ENCODE peak calls at places on chromosomes 1 and 21, in seven cellular contexts. T is Panc1, G is MM.1S, B is kidney epithelial cell, V is thoracic aorta, Z is DND-41, F is right atrium auricular region. A is an unnamed sample.

GRCh38 chr21:31909153-31909771 is 36.4 kb downstream of the HUNK start:
- DNase-seq in T (no peak), V (no peak), B (no peak), G (no peak), F (no peak), Z (no peak), A (no peak)

GRCh38 chr1:202639500-202639899 is 70.8 kb downstream of the SYT2 start:
- DNase-seq in F (no peak), G (no peak), B (no peak), V (no peak), T (no peak), Z (no peak), A (peak; percentile 34)

GRCh38 chr21:45026066-45026745 is 48.2 kb upstream of the ADARB1 start:
- DNase-seq in F (no peak), T (no peak), G (no peak), B (no peak), Z (no peak), V (no peak), A (no peak)

GRCh38 chr1:110211503-110212164 is 1.5 kb downstream of the KCNC4 start:
- DNase-seq in V (no peak), B (no peak), T (no peak), G (no peak), F (no peak), Z (no peak), A (no peak)

GRCh38 chr1:147726161-147726560 is 34.2 kb downstream of the GJA5 start:
- DNase-seq in V (no peak), Z (no peak), B (no peak), T (no peak), F (no peak), G (no peak), A (no peak)

GRCh38 chr1:47189844-47190562 is at the start of gene PDZK1IP1:
- DNase-seq in G (no peak), Z (no peak), F (peak; percentile 94), T (no peak), B (peak; percentile 90), V (peak; percentile 89), A (peak; percentile 12)

GRCh38 chr1:212938846-212939245 is 11.5 kb upstream of the VASH2 start:
- DNase-seq in Z (no peak), T (no peak), V (no peak), F (no peak), B (no peak), G (no peak), A (no peak)

GRCh38 chr1:220808501-220809186 is 21.9 kb downstream of the MTARC1 start:
- DNase-seq in G (no peak), B (peak; percentile 29), T (no peak), F (peak; percentile 32), Z (no peak), V (no peak), A (no peak)

GRCh38 chr1:115641762-115642167 is at the start of gene VANGL1:
- DNase-seq in G (peak; percentile 56), B (no peak), Z (peak; percentile 75), F (no peak), T (no peak), V (no peak), A (no peak)

GRCh38 chr1:156608981-156609380 is 7.7 kb upstream of the GPATCH4 start:
- DNase-seq in B (no peak), Z (peak; percentile 53), V (no peak), F (no peak), G (peak; percentile 85), T (no peak), A (no peak)

GRCh38 chr1:23909412-23909811 is 3.8 kb downstream of the CNR2 start:
- DNase-seq in T (no peak), Z (no peak), F (no peak), B (no peak), V (no peak), G (no peak), A (no peak)

GRCh38 chr1:78383923-78384322 is 106.9 kb upstream of the PTGFR start:
- DNase-seq in Z (no peak), V (no peak), T (no peak), B (no peak), G (no peak), F (no peak), A (no peak)

GRCh38 chr1:240663160-240663879 is 51.4 kb upstream of the GREM2 start:
- DNase-seq in B (no peak), V (no peak), G (no peak), Z (no peak), F (no peak), T (no peak), A (peak; percentile 19)

GRCh38 chr1:32539584-32540571 is 651 bp downstream of the ZBTB8A start:
- DNase-seq in V (no peak), Z (peak; percentile 17), F (no peak), B (no peak), T (no peak), G (peak; percentile 49), A (no peak)

GRCh38 chr21:38811257-38811656 is 5.5 kb downstream of the ETS2 start:
- DNase-seq in V (no peak), Z (no peak), G (no peak), F (no peak), T (no peak), B (no peak), A (peak; percentile 80)

GRCh38 chr1:115757286-115757810 is 11.2 kb downstream of the CASQ2 start:
- DNase-seq in B (no peak), F (no peak), Z (no peak), V (no peak), G (no peak), T (no peak), A (no peak)

GRCh38 chr1:91777196-91777595 is 108.8 kb downstream of the TGFBR3 start:
- DNase-seq in F (no peak), V (no peak), T (no peak), Z (no peak), B (no peak), G (no peak), A (no peak)

GRCh38 chr1:242568666-242569065 is 44.2 kb upstream of the PLD5 start:
- DNase-seq in Z (no peak), F (no peak), B (no peak), T (no peak), G (no peak), V (no peak), A (no peak)

DNA sequence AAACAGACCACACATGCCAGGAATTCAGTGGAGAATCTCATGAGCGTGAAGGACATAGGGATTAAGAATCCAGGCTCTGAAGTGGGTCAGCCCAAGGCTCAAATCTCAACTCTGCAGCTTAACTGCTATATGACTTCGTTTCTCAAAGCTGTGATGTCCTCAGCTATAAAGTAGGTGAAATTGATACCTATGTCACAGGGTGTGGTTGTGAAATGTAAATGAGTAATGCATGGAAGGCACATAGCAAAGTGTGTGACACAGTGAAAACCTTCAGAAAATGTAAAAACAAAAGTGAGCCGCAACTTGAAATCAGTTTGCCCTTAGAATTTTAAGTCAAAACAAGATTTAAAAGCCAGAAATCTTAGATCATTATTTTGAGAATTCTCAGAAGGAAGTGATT is 145.7 kb upstream of the PRMT6 start:
- DNase-seq in F (no peak), Z (no peak), B (no peak), V (no peak), G (no peak), T (no peak), A (no peak)
- H3K4me3 ChIP-seq in F (no peak overlapping the region), Z (no peak overlapping the region), B (no peak overlapping the region), V (no peak overlapping the region), G (no peak overlapping the region), T (no peak overlapping the region), A (no peak overlapping the region)

GRCh38 chr1:158329807-158330206 is 1.5 kb downstream of the CD1B start:
- DNase-seq in Z (peak; percentile 86), F (no peak), B (no peak), G (peak; percentile 38), V (no peak), T (no peak), A (no peak)
- TF ChIP-seq CTCF in Z (peak; percentile 89), F (no peak), B (peak; percentile 29), G (peak; percentile 61), V (no peak), T (peak; percentile 53), A (no peak)

GRCh38 chr1:64842244-64842643 is 97.4 kb downstream of the RAVER2 start:
- DNase-seq in G (no peak), B (no peak), T (no peak), V (no peak), F (no peak), Z (no peak), A (no peak)

GRCh38 chr1:64844609-64845008 is 99.7 kb downstream of the RAVER2 start:
- DNase-seq in B (no peak), T (no peak), G (no peak), F (no peak), Z (no peak), V (no peak), A (no peak)

GRCh38 chr1:64843675-64844074 is 98.8 kb downstream of the RAVER2 start:
- DNase-seq in T (no peak), G (no peak), F (no peak), B (no peak), V (no peak), Z (no peak), A (no peak)

GRCh38 chr1:64845831-64846425 is 101.1 kb downstream of the RAVER2 start:
- DNase-seq in T (no peak), Z (no peak), B (no peak), V (no peak), G (no peak), F (no peak), A (no peak)

GRCh38 chr1:64844175-64844574 is 99.3 kb downstream of the RAVER2 start:
- DNase-seq in B (no peak), V (no peak), Z (no peak), G (no peak), T (no peak), F (no peak), A (no peak)
- H3K36me3 ChIP-seq in B (peaks cover 5% of the 10 kb centered on the region), V (peaks cover 65% of the 10 kb centered on the region), Z (peaks cover 87% of the 10 kb centered on the region), G (no peaks in the 10 kb centered on the region), T (peaks cover 7% of the 10 kb centered on the region), F (peaks cover 82% of the 10 kb centered on the region), A (peaks cover 31% of the 10 kb centered on the region)

GRCh38 chr1:6241887-6242740 is 1.9 kb upstream of the HES3 start:
- DNase-seq in Z (no peak), B (no peak), F (no peak), G (no peak), T (no peak), V (no peak), A (no peak)
- H3K4me3 ChIP-seq in Z (no peak overlapping the region), B (no peak overlapping the region), F (no peak overlapping the region), G (no peak overlapping the region), T (peak overlapping the region; percentile 27), V (peak overlapping the region; percentile 27), A (no peak overlapping the region)

DNA sequence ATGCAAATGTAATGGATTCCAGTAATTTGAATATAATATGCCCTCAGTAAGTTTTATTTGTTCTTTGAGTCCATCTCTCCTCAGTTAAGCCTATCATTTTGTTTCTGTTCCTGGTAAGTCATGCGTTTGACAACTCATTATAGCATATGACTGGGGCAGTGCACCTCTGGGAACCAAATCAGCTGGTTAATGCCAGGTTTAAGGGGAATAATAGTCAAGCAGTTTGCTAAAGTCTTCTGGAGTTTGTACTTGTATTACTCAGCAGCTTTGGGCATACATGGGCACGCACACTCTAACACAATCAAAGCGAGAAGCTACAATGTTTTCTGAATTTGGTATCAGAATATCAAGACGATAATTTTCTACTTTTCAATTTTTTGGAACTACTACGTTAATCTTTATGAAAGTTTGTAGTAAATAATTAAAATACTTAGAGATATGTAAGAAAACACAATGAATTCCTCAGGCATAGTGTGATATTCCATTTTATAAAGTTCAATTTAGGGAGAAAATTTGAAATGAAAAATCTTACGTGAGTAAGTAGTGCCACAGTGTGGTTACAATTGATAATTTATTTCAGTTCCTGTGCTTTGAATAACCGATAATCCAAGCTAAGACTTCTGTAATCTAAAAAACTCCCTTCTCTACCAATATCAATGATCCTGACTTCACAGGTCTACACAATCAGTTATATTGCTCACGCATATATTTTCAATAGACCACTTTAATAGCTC is 43.8 kb upstream of the KCTD3 start:
- DNase-seq in V (no peak), T (no peak), Z (no peak), G (no peak), B (no peak), F (no peak), A (no peak)
- TF ChIP-seq CTCF in V (no peak), T (peak; percentile 16), Z (no peak), G (no peak), B (no peak), F (peak; percentile 19), A (peak; percentile 18)

A was measured in BJ.